ENCODE peak calls at places on chromosomes 1 and 21, in four cellular contexts. W is HepG2, Y is K562, M is GM12878. C is an unnamed sample.

GRCh38 chr1:178262101-178262500 is 168.2 kb downstream of the RASAL2 start:
- DNase-seq in W (peak; percentile 71), Y (no peak), M (no peak), C (no peak)

GRCh38 chr1:57270926-57271698 is 152.7 kb downstream of the DAB1 start:
- DNase-seq in W (no peak), Y (no peak), M (no peak), C (no peak)

GRCh38 chr1:177964336-177964735 is 5.5 kb downstream of the SEC16B start:
- DNase-seq in W (no peak), Y (no peak), M (no peak), C (no peak)

GRCh38 chr1:244248426-244248825 is 197.3 kb downstream of the ZBTB18 start:
- DNase-seq in W (no peak), Y (no peak), M (no peak), C (no peak)

GRCh38 chr1:112957133-112957812 is 1.3 kb upstream of the SLC16A1 start:
- DNase-seq in W (peak; percentile 79), Y (peak; percentile 74), M (peak; percentile 84), C (peak; percentile 49)

GRCh38 chr1:151535326-151536271 is 4.5 kb upstream of the TUFT1 start:
- DNase-seq in W (no peak), Y (no peak), M (no peak), C (no peak)

GRCh38 chr1:225655509-225656258 is 2.8 kb upstream of the ENAH start:
- DNase-seq in W (peak; percentile 60), Y (peak; percentile 23), M (no peak), C (no peak)

GRCh38 chr1:30151826-30152225 is 571.6 kb downstream of the MATN1 start:
- DNase-seq in W (no peak), Y (no peak), M (no peak), C (no peak)

GRCh38 chr1:220797553-220797952 is 10.8 kb downstream of the MTARC1 start:
- DNase-seq in W (no peak), Y (no peak), M (no peak), C (no peak)

GRCh38 chr1:211352985-211353515 is 26.4 kb downstream of the TRAF5 start:
- DNase-seq in W (peak; percentile 79), Y (peak; percentile 71), M (no peak), C (peak; percentile 66)

GRCh38 chr1:243473281-243474210 is 217.7 kb downstream of the SDCCAG8 start:
- DNase-seq in W (no peak), Y (no peak), M (no peak), C (no peak)

GRCh38 chr1:215970406-215970805 is 403.3 kb downstream of the KCTD3 start:
- DNase-seq in W (no peak), Y (no peak), M (no peak), C (no peak)

GRCh38 chr1:15750924-15751323 is 7.7 kb upstream of the FBLIM1 start:
- DNase-seq in W (no peak), Y (no peak), M (no peak), C (no peak)

GRCh38 chr1:169894424-169895145 is 889 bp upstream of the SCYL3 start:
- DNase-seq in W (no peak), Y (no peak), M (no peak), C (no peak)

GRCh38 chr1:197781998-197782718 is 6.9 kb upstream of the DENND1B start:
- DNase-seq in W (no peak), Y (peak; percentile 40), M (no peak), C (no peak)

GRCh38 chr1:97145321-97145956 is 423.9 kb downstream of the PTBP2 start:
- DNase-seq in W (no peak), Y (no peak), M (no peak), C (no peak)

GRCh38 chr1:110019790-110020189 is 14.6 kb upstream of the STRIP1 start:
- DNase-seq in W (no peak), Y (no peak), M (no peak), C (no peak)

GRCh38 chr1:71339238-71339637 is 258.4 kb upstream of the ZRANB2 start:
- DNase-seq in W (no peak), Y (no peak), M (no peak), C (no peak)

GRCh38 chr1:109091196-109092193 is 931 bp downstream of the TMEM167B start:
- DNase-seq in W (peak; percentile 36), Y (peak; percentile 78), M (no peak), C (no peak)

GRCh38 chr1:38371505-38371844 is 324.9 kb upstream of the POU3F1 start:
- DNase-seq in W (no peak), Y (no peak), M (no peak), C (no peak)

GRCh38 chr1:210464519-210465039 is 135.9 kb downstream of the HHAT start:
- DNase-seq in W (no peak), Y (no peak), M (no peak), C (no peak)

GRCh38 chr1:109891930-109892329 is 18.7 kb upstream of the CSF1 start:
- DNase-seq in W (peak; percentile 35), Y (no peak), M (no peak), C (no peak)

GRCh38 chr1:78647238-78647637 is 2.4 kb upstream of the IFI44 start:
- DNase-seq in W (no peak), Y (no peak), M (no peak), C (no peak)

GRCh38 chr1:62643283-62643682 is 44.9 kb downstream of the DOCK7 start:
- DNase-seq in W (no peak), Y (no peak), M (no peak), C (no peak)

GRCh38 chr1:155389831-155390230 is 69.1 kb downstream of the RUSC1 start:
- DNase-seq in W (no peak), Y (no peak), M (no peak), C (no peak)

GRCh38 chr1:40303790-40304189 is 13.3 kb downstream of the COL9A2 start:
- DNase-seq in W (no peak), Y (no peak), M (no peak), C (no peak)

GRCh38 chr21:18245493-18245967 is 897 bp downstream of the CHODL start:
- DNase-seq in W (peak; percentile 39), Y (no peak), M (no peak), C (no peak)

GRCh38 chr1:178086294-178087255 is 7.3 kb upstream of the RASAL2 start:
- DNase-seq in W (no peak), Y (no peak), M (no peak), C (no peak)

GRCh38 chr1:186828612-186829542 is at the start of gene PLA2G4A:
- DNase-seq in W (no peak), Y (peak; percentile 2), M (no peak), C (no peak)

GRCh38 chr1:201614262-201615015 is 75.5 kb downstream of the NAV1 start:
- DNase-seq in W (no peak), Y (peak; percentile 67), M (no peak), C (peak; percentile 89)

GRCh38 chr1:41586230-41586629 is 101.7 kb upstream of the EDN2 start:
- DNase-seq in W (no peak), Y (no peak), M (no peak), C (no peak)

GRCh38 chr21:44729336-44730027 is 18.1 kb upstream of the TSPEAR start:
- DNase-seq in W (no peak), Y (no peak), M (no peak), C (no peak)

GRCh38 chr1:60716472-60716871 is 365.9 kb upstream of the NFIA start:
- DNase-seq in W (no peak), Y (no peak), M (no peak), C (no peak)

GRCh38 chr1:244313346-244313745 is 138.4 kb downstream of the ADSS2 start:
- DNase-seq in W (no peak), Y (no peak), M (no peak), C (no peak)

GRCh38 chr1:56967900-56968832 is 2.4 kb upstream of the C8B start:
- DNase-seq in W (peak; percentile 58), Y (peak; percentile 53), M (no peak), C (peak; percentile 85)

GRCh38 chr1:52520149-52520548 is 32.7 kb downstream of the TUT4 start:
- DNase-seq in W (no peak), Y (no peak), M (no peak), C (no peak)
- TF ChIP-seq TCF7 in W (no peak), Y (no peak), M (no peak), C (no peak)

GRCh38 chr1:7249516-7249915 is 464.3 kb downstream of the CAMTA1 start:
- DNase-seq in W (no peak), Y (no peak), M (no peak), C (no peak)

GRCh38 chr1:7248828-7249227 is 463.6 kb downstream of the CAMTA1 start:
- DNase-seq in W (no peak), Y (no peak), M (no peak), C (no peak)

GRCh38 chr1:7247683-7248401 is 462.6 kb downstream of the CAMTA1 start:
- DNase-seq in W (no peak), Y (no peak), M (no peak), C (no peak)

GRCh38 chr1:7247158-7247557 is 461.9 kb downstream of the CAMTA1 start:
- DNase-seq in W (no peak), Y (no peak), M (no peak), C (no peak)

GRCh38 chr1:7248402-7248805 is 463.1 kb downstream of the CAMTA1 start:
- DNase-seq in W (no peak), Y (no peak), M (no peak), C (no peak)
- TF ChIP-seq TCF7 in W (no peak), Y (no peak), M (no peak), C (no peak)

DNA sequence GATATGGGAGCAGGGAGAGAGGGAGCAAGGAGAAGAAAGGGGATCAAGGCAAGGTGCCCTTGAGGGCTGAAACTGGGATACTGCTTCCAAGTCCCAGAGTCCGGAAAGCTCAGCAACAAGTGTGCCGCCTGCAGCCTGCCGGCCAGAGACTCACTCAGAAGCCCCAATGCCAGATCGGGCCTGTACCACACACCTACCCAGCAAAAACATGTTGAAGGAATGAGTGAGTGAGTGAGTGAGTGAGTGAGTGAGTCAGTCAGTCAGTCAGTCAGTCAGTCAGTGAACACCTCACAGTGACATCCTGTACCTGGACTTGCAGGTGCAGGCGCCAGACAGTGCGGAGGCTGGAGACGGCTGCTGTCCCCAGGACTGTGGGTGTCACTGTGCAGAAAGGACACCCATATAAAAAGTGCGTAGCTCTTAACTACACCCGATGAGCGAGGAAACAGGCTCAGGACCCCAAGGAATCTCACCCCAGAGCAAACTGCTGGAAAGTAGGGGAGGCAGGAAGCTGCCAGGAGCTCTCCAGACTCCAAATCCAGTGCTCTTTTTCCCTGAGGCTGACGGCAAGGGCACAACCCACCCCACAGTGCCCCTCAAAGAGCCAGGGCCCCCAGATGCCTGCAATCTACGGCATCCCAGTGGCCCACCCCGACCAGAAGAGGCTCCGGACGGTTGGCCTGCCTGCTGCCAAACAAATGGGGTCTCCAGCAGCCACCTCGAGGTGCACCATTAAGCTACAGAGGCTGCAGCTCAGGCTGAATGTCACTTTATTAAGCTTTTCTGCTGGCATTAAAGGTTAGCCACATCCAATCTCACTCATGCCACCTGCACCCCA is 261.7 kb downstream of the NPHP4 start:
- DNase-seq in W (no peak), Y (no peak), M (no peak), C (peak; percentile 2)
- TF ChIP-seq TCF7 in W (no peak), Y (no peak), M (no peak), C (no peak)

GRCh38 chr1:3771108-3772026 is 1.2 kb upstream of the SMIM1 start:
- DNase-seq in W (peak; percentile 85), Y (peak; percentile 55), M (no peak), C (no peak)
- TF ChIP-seq TCF7 in W (no peak), Y (no peak), M (no peak), C (no peak)